ENCODE peak calls at places on chromosomes 4 and X, in six cellular contexts. H is NCI-H446 treated with DMSO at 0.1 percent for 48 hours; W is Right ventricle myocardium inferior; M is ecto neural progenitor cell; V is M059J; R is central memory CD4-positive, alpha-beta T cell. E is an unnamed sample.

GRCh38 chr4:2064276-2064991 is 5.3 kb downstream of the NAT8L start:
- DNase-seq in H (no peak), W (peak), M (no peak), V (no peak), R (no peak), E (peak)

GRCh38 chr4:2671267-2671895 is 84.8 kb downstream of the TNIP2 start:
- DNase-seq in H (no peak), W (no peak), M (peak), V (peak), R (no peak), E (no peak)

GRCh38 chr4:5385741-5386251 is 322.6 kb downstream of the EVC2 start:
- DNase-seq in H (no peak), W (no peak), M (no peak), V (no peak), R (no peak), E (no peak)

GRCh38 chr4:73843369-73843768 is 6.9 kb downstream of the CXCL6 start:
- DNase-seq in H (no peak), W (no peak), M (no peak), V (peak), R (no peak), E (peak)

GRCh38 chr4:178275671-178276360 is 833.6 kb upstream of the AGA start:
- DNase-seq in H (no peak), W (no peak), M (no peak), V (no peak), R (no peak), E (no peak)

GRCh38 chr4:86664959-86665358 is 70.8 kb downstream of the PTPN13 start:
- DNase-seq in H (no peak), W (no peak), M (no peak), V (peak), R (no peak), E (peak)

GRCh38 chrX:105114554-105115130 is 105.9 kb downstream of the TEX13A start:
- DNase-seq in H (no peak), W (no peak), M (no peak), V (no peak), R (no peak), E (peak)

GRCh38 chr4:125734504-125734903 is 419.7 kb downstream of the FAT4 start:
- DNase-seq in H (no peak), W (no peak), M (no peak), V (no peak), R (no peak), E (no peak)

GRCh38 chr4:794911-795725 is 30.8 kb downstream of the CPLX1 start:
- DNase-seq in H (no peak), W (peak), M (no peak), V (no peak), R (no peak), E (no peak)

GRCh38 chr4:121096629-121097028 is 24.3 kb upstream of the NDNF start:
- DNase-seq in H (peak), W (no peak), M (no peak), V (peak), R (peak), E (peak)

GRCh38 chr4:154807042-154807630 is 26.1 kb downstream of the RBM46 start:
- DNase-seq in H (peak), W (no peak), M (no peak), V (peak), R (no peak), E (peak)

GRCh38 chrX:76420237-76420636 is 7.3 kb upstream of the MAGEE1 start:
- DNase-seq in H (no peak), W (no peak), M (no peak), V (peak), R (no peak), E (peak)

GRCh38 chr4:82975792-82976191 is 34.8 kb downstream of the LIN54 start:
- DNase-seq in H (no peak), W (no peak), M (no peak), V (peak), R (no peak), E (no peak)

GRCh38 chr4:40749717-40750460 is at the start of gene NSUN7:
- DNase-seq in H (no peak), W (peak), M (peak), V (peak), R (no peak), E (peak)

E was measured in PC-3.